ENCODE peak calls at places on chromosomes 11 and 22, in six cellular contexts. S is fibroblast of lung, M is left ventricle myocardium inferior, J is kidney, X is colonic mucosa, H is spleen. G is an unnamed sample.
A peak's percentile ranks its signal among the peaks of the same experiment; 100 is the strongest.

GRCh38 chr11:63813563-63814382 is 517 bp downstream of the SPINDOC start:
- DNase-seq in S (peak; percentile 67), X (peak; percentile 55), M (peak; percentile 60), J (peak; percentile 82), H (peak; percentile 84), G (peak; percentile 50)

GRCh38 chr22:42562282-42562681 is 8.5 kb downstream of the SERHL2 start:
- DNase-seq in M (no peak), J (no peak), X (peak; percentile 40), H (no peak), S (no peak), G (no peak)

GRCh38 chr11:15967966-15968365 is 388.4 kb downstream of the SOX6 start:
- DNase-seq in M (no peak), H (no peak), S (peak; percentile 58), J (no peak), X (no peak), G (no peak)

GRCh38 chr11:28009383-28009782 is 98.6 kb downstream of the KIF18A start:
- DNase-seq in J (no peak), S (peak; percentile 73), M (no peak), X (no peak), H (no peak), G (no peak)

GRCh38 chr11:64304032-64304315 is 1.4 kb upstream of the ESRRA start:
- DNase-seq in M (no peak), H (no peak), J (no peak), X (no peak), S (no peak), G (no peak)

GRCh38 chr11:95556342-95557151 is 233.0 kb downstream of the FAM76B start:
- DNase-seq in H (no peak), M (no peak), J (no peak), X (no peak), S (peak; percentile 35), G (no peak)

GRCh38 chr11:46345881-46346484 is 1.3 kb upstream of the DGKZ start:
- DNase-seq in H (peak; percentile 86), S (no peak), M (no peak), J (peak; percentile 73), X (no peak), G (no peak)

GRCh38 chr11:66317322-66317765 is 500 bp upstream of the CD248 start:
- DNase-seq in X (no peak), H (peak; percentile 87), S (peak; percentile 20), J (peak; percentile 84), M (peak; percentile 67), G (no peak)

GRCh38 chr11:15742626-15743243 is 613.6 kb downstream of the SOX6 start:
- DNase-seq in M (no peak), X (no peak), S (peak; percentile 52), H (no peak), J (no peak), G (no peak)

GRCh38 chr11:35178862-35179261 is 39.9 kb downstream of the CD44 start:
- DNase-seq in J (no peak), X (no peak), H (no peak), S (peak; percentile 35), M (no peak), G (no peak)

GRCh38 chr11:121800704-121801516 is 315.1 kb downstream of the BLID start:
- DNase-seq in J (no peak), S (peak; percentile 54), M (no peak), H (no peak), X (no peak), G (no peak)

DNA sequence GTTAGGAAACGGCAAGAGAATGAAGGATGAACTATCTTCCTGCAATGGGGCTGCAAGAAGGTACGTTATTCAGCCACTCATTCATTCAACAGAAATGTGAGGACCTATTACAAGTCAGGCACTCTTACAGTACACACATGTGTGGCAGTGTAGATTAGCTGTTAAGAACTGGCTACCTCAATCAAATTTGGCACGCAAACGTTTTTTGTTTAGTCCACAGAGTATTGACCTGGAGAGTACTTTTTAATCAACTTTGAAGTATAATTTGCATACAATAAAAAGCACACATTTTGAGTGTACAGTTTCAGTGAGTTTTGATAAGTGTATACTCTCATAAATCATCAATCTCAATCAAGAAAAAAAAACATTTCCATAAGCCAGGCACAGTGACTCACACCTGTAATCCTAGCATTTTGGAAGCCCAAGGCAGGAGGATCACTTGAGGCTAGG is 24.2 kb downstream of the MRTFA start:
- DNase-seq in X (no peak), M (no peak), J (no peak), H (no peak), S (peak; percentile 33), G (no peak)
- H3K4me3 ChIP-seq in X (no peak overlapping the region), M (no peak overlapping the region), J (no peak overlapping the region), H (no peak overlapping the region), S (no peak overlapping the region), G (no peak overlapping the region)

GRCh38 chr11:86940122-86940777 is 14.9 kb downstream of the FZD4 start:
- DNase-seq in J (no peak), S (peak; percentile 89), H (no peak), X (no peak), M (peak; percentile 55), G (peak; percentile 79)
- TF ChIP-seq CTCF in J (no peak), S (no peak), H (no peak), X (no peak), M (peak; percentile 22), G (no peak)

GRCh38 chr11:86220654-86221053 is 23.9 kb upstream of the EED start:
- DNase-seq in M (no peak), H (no peak), S (no peak), X (no peak), J (no peak), G (no peak)

GRCh38 chr11:86222081-86222480 is 22.5 kb upstream of the EED start:
- DNase-seq in X (no peak), M (no peak), H (no peak), J (no peak), S (no peak), G (no peak)

GRCh38 chr11:86218125-86219081 is 26.1 kb upstream of the EED start:
- DNase-seq in H (peak; percentile 76), M (peak; percentile 52), J (peak; percentile 73), S (peak; percentile 64), X (peak; percentile 83), G (peak; percentile 88)

GRCh38 chr11:86214710-86215109 is 29.8 kb upstream of the EED start:
- DNase-seq in J (no peak), H (no peak), M (no peak), S (no peak), X (no peak), G (no peak)

GRCh38 chr11:86219291-86220193 is 25.0 kb upstream of the EED start:
- DNase-seq in M (no peak), X (no peak), S (no peak), J (no peak), H (no peak), G (no peak)
- H3K4me1 ChIP-seq in M (peaks cover 9% of the 10 kb centered on the region), X (no peaks in the 10 kb centered on the region), S (no peaks in the 10 kb centered on the region), J (peaks cover 3% of the 10 kb centered on the region), H (no peaks in the 10 kb centered on the region), G (peaks cover 12% of the 10 kb centered on the region)

GRCh38 chr11:17574141-17574798 is 27.2 kb downstream of the OTOG start:
- DNase-seq in M (no peak), J (peak; percentile 11), H (no peak), S (no peak), X (peak; percentile 12), G (no peak)
- H3K4me3 ChIP-seq in M (no peak overlapping the region), J (no peak overlapping the region), H (no peak overlapping the region), S (no peak overlapping the region), X (no peak overlapping the region), G (no peak overlapping the region)

GRCh38 chr22:32352681-32353080 is 5.0 kb upstream of the RFPL3 start:
- DNase-seq in J (no peak), S (no peak), X (no peak), M (no peak), H (no peak), G (no peak)

GRCh38 chr22:32354360-32355351 is 3.0 kb upstream of the RFPL3 start:
- DNase-seq in J (no peak), S (peak; percentile 31), H (no peak), X (no peak), M (no peak), G (no peak)

GRCh38 chr22:32353292-32353691 is 4.4 kb upstream of the RFPL3 start:
- DNase-seq in X (no peak), J (no peak), H (no peak), S (no peak), M (no peak), G (no peak)

GRCh38 chr22:32353840-32354239 is 3.8 kb upstream of the RFPL3 start:
- DNase-seq in X (no peak), S (no peak), J (no peak), M (no peak), H (no peak), G (no peak)

DNA sequence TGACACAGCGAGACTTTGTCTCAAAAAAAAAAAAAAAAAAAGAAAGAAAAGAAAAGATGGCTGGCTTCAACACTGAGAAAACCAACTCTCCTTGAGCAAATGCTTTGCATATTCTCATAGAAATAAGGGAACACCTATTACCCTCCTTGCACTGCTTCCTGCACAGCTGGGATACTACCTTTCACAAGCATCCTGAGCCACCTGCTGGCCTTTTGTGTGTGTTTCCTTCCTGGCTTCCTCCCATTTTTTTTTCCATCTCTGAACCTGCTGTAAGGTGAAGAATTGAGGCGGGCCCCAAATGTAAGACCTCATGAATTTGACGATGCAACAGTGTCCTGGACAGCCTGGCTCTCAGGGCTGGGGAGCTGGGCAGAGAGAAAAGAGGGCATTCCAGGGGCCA is 1.9 kb upstream of the RFPL3 start:
- DNase-seq in X (no peak), H (no peak), J (no peak), S (no peak), M (no peak), G (peak; percentile 59)
- TF ChIP-seq CTCF in X (no peak), H (no peak), J (peak; percentile 23), S (no peak), M (peak; percentile 22), G (peak; percentile 48)

GRCh38 chr22:45970709-45971388 is 6.1 kb downstream of the WNT7B start:
- DNase-seq in J (no peak), M (no peak), X (no peak), S (peak; percentile 72), H (no peak), G (no peak)
- H3K4me1 ChIP-seq in J (peaks cover 6% of the 10 kb centered on the region), M (peaks cover 25% of the 10 kb centered on the region), X (no peaks in the 10 kb centered on the region), S (peaks cover 12% of the 10 kb centered on the region), H (peaks cover 15% of the 10 kb centered on the region), G (peaks cover 15% of the 10 kb centered on the region)

GRCh38 chr11:20155683-20156279 is 4.5 kb downstream of the DBX1 start:
- DNase-seq in S (no peak), X (no peak), M (no peak), H (no peak), J (no peak), G (no peak)
- H3K4me3 ChIP-seq in S (no peak overlapping the region), X (peak overlapping the region; percentile 33), M (peak overlapping the region; percentile 52), H (peak overlapping the region; percentile 34), J (no peak overlapping the region), G (peak overlapping the region; percentile 36)

GRCh38 chr11:90310210-90310609 is 87.4 kb upstream of the CHORDC1 start:
- DNase-seq in S (no peak), H (no peak), J (no peak), M (no peak), X (no peak), G (no peak)
- TF ChIP-seq CTCF in S (no peak), H (no peak), J (peak; percentile 23), M (peak; percentile 22), X (no peak), G (peak; percentile 46)

GRCh38 chr22:49824936-49825335 is 2.7 kb downstream of the BRD1 start:
- DNase-seq in M (no peak), X (no peak), H (no peak), J (no peak), S (no peak), G (no peak)
- H3K4me1 ChIP-seq in M (peaks cover 70% of the 10 kb centered on the region), X (peaks cover 12% of the 10 kb centered on the region), H (peaks cover 30% of the 10 kb centered on the region), J (peaks cover 27% of the 10 kb centered on the region), S (peaks cover 9% of the 10 kb centered on the region), G (peaks cover 13% of the 10 kb centered on the region)